ENCODE peak calls at places on chromosomes 16 and 17, in nine cellular contexts. J, N, P, K, I, S, M, H and A are unnamed samples. For H3K9me3, the result is how much of the 10 kb centered on the place peaks cover.

GRCh38 chr16:48393843-48394703 is 8.9 kb upstream of the SIAH1 start:
- DNase-seq in J (no peak), N (no peak), P (no peak), K (no peak), I (no peak), S (no peak), M (no peak), H (peak), A (no peak)

GRCh38 chr16:57859331-57859730 is 57.0 kb upstream of the KIFC3 start:
- DNase-seq in J (no peak), N (no peak), P (no peak), K (no peak), I (no peak), S (peak), M (peak), H (peak), A (no peak)

GRCh38 chr16:8675183-8676159 is 1.1 kb downstream of the ABAT start:
- DNase-seq in J (peak), N (no peak), P (peak), K (no peak), I (no peak), S (no peak), M (no peak), H (no peak), A (no peak)

GRCh38 chr17:63973930-63974593 is 1.3 kb upstream of the SCN4A start:
- DNase-seq in J (no peak), N (no peak), P (no peak), K (no peak), I (no peak), S (no peak), M (no peak), H (no peak), A (no peak)

GRCh38 chr16:23188911-23189310 is 6.4 kb downstream of the SCNN1G start:
- DNase-seq in J (no peak), N (no peak), P (no peak), K (no peak), I (no peak), S (no peak), M (no peak), H (no peak), A (no peak)

GRCh38 chr16:3612510-3613466 is 1.4 kb upstream of the SLX4 start:
- DNase-seq in J (no peak), N (no peak), P (no peak), K (no peak), I (no peak), S (no peak), M (no peak), H (no peak), A (no peak)

GRCh38 chr17:57561072-57561861 is 183.8 kb downstream of the CCDC182 start:
- DNase-seq in J (no peak), N (no peak), P (no peak), K (no peak), I (no peak), S (no peak), M (peak), H (no peak), A (no peak)

GRCh38 chr16:21283521-21284289 is 5.6 kb upstream of the CRYM start:
- DNase-seq in J (no peak), N (peak), P (peak), K (no peak), I (no peak), S (peak), M (no peak), H (peak), A (no peak)

GRCh38 chr17:55540414-55541091 is 29.3 kb upstream of the SMIM36 start:
- DNase-seq in J (no peak), N (no peak), P (no peak), K (no peak), I (no peak), S (peak), M (no peak), H (peak), A (no peak)

GRCh38 chr17:44915727-44916058 is 393 bp upstream of the GFAP start:
- DNase-seq in J (no peak), N (no peak), P (no peak), K (no peak), I (no peak), S (no peak), M (no peak), H (no peak), A (no peak)

GRCh38 chr16:85169333-85170065 is 57.2 kb upstream of the CIBAR2 start:
- DNase-seq in J (no peak), N (peak), P (no peak), K (no peak), I (no peak), S (peak), M (no peak), H (peak), A (no peak)

GRCh38 chr16:88976359-88977027 is 514 bp downstream of the CBFA2T3 start:
- DNase-seq in J (no peak), N (no peak), P (no peak), K (no peak), I (no peak), S (no peak), M (peak), H (no peak), A (no peak)

GRCh38 chr17:59372138-59372751 is 40.8 kb downstream of the YPEL2 start:
- DNase-seq in J (no peak), N (no peak), P (peak), K (no peak), I (no peak), S (peak), M (peak), H (peak), A (no peak)

GRCh38 chr17:62700964-62701705 is 73.7 kb downstream of the MRC2 start:
- DNase-seq in J (no peak), N (peak), P (no peak), K (no peak), I (no peak), S (no peak), M (no peak), H (no peak), A (no peak)

GRCh38 chr16:74092336-74092735 is 204.3 kb upstream of the PSMD7 start:
- DNase-seq in J (no peak), N (no peak), P (no peak), K (no peak), I (no peak), S (no peak), M (no peak), H (no peak), A (no peak)

GRCh38 chr17:79951361-79952264 is 84.1 kb downstream of the TBC1D16 start:
- DNase-seq in J (no peak), N (peak), P (peak), K (peak), I (peak), S (peak), M (no peak), H (peak), A (no peak)

GRCh38 chr16:48426244-48427135 is 41.3 kb upstream of the SIAH1 start:
- DNase-seq in J (no peak), N (no peak), P (no peak), K (no peak), I (no peak), S (peak), M (peak), H (peak), A (no peak)

GRCh38 chr17:15414502-15415348 is 52.7 kb downstream of the CDRT4 start:
- DNase-seq in J (no peak), N (no peak), P (peak), K (no peak), I (no peak), S (no peak), M (no peak), H (no peak), A (no peak)

GRCh38 chr16:10098991-10099390 is 83.2 kb downstream of the GRIN2A start:
- DNase-seq in J (no peak), N (no peak), P (no peak), K (no peak), I (no peak), S (no peak), M (no peak), H (peak), A (no peak)

GRCh38 chr17:74345433-74346241 is 16.0 kb downstream of the BTBD17 start:
- DNase-seq in J (no peak), N (no peak), P (no peak), K (no peak), I (no peak), S (no peak), M (no peak), H (no peak), A (no peak)

GRCh38 chr17:66474258-66474657 is 171.8 kb downstream of the PRKCA start:
- DNase-seq in J (no peak), N (no peak), P (no peak), K (no peak), I (no peak), S (no peak), M (no peak), H (no peak), A (no peak)

GRCh38 chr16:15592324-15592723 is 50.6 kb downstream of the MARF1 start:
- DNase-seq in J (no peak), N (no peak), P (no peak), K (no peak), I (no peak), S (no peak), M (no peak), H (no peak), A (no peak)

GRCh38 chr16:31745900-31746299 is 127.7 kb upstream of the ZNF267 start:
- DNase-seq in J (no peak), N (no peak), P (no peak), K (no peak), I (no peak), S (no peak), M (no peak), H (no peak), A (no peak)
- H3K9me3 ChIP-seq in J (under half), N (under half), P (half or more), K (under half), I (half or more), S (half or more), M (under half), H (under half), A (half or more)

GRCh38 chr16:35598696-35599332 is 2139.4 kb downstream of the TP53TG3F start:
- DNase-seq in J (no peak), N (no peak), P (no peak), K (no peak), I (no peak), S (no peak), M (no peak), H (no peak), A (no peak)

GRCh38 chr16:35596467-35596866 is 2137.1 kb downstream of the TP53TG3F start:
- DNase-seq in J (no peak), N (no peak), P (no peak), K (no peak), I (no peak), S (no peak), M (no peak), H (no peak), A (no peak)

GRCh38 chr16:35602116-35602515 is 2142.7 kb downstream of the TP53TG3F start:
- DNase-seq in J (no peak), N (no peak), P (no peak), K (no peak), I (no peak), S (no peak), M (no peak), H (no peak), A (no peak)

DNA sequence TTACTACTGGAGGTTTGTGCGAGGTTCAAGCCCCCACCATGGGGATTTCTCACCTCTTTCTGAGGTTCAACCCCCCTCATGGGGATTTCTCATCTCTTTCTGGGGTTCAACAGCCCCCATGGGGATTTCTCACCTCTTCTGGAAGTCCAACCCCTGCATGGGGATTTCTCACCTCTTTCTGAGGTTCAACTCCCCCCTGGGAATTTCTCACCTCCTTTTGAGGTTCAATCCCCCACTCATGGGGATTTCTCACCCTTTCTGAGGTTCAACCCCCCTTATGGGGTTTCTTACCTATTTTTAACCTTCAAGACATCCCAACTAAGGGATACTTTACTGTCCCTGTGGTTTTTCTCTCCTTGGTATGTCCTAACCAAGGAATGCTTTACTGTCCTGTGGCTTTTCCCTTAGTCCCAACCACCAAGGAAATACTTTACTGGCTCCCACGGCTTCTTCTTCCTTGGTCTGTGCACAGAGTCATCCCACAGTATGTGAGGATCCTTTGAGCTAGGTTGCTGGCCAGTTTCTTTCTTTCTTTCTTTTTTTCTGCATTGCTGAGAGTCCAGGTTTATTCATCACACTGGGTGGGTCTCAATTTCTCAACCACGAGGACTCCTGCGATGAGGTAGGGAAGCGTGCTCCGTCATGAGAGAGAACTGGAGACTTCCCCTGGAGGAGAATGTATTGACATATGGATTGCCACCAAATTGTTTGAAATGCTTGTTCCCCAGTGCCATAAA is 2140.2 kb downstream of the TP53TG3F start:
- DNase-seq in J (no peak), N (no peak), P (no peak), K (no peak), I (no peak), S (no peak), M (no peak), H (no peak), A (no peak)
- H3K9me3 ChIP-seq in J (under half), N (under half), P (under half), K (under half), I (under half), S (under half), M (under half), H (under half), A (under half)

GRCh38 chr16:35750157-35750689 is 2290.8 kb downstream of the TP53TG3F start:
- DNase-seq in J (no peak), N (no peak), P (no peak), K (no peak), I (no peak), S (no peak), M (no peak), H (no peak), A (no peak)

GRCh38 chr16:35752012-35752772 is 2292.8 kb downstream of the TP53TG3F start:
- DNase-seq in J (no peak), N (no peak), P (no peak), K (no peak), I (no peak), S (no peak), M (no peak), H (no peak), A (no peak)

GRCh38 chr16:35752773-35753558 is 2293.6 kb downstream of the TP53TG3F start:
- DNase-seq in J (no peak), N (no peak), P (no peak), K (no peak), I (no peak), S (no peak), M (no peak), H (no peak), A (no peak)

GRCh38 chr16:35750701-35751104 is 2291.3 kb downstream of the TP53TG3F start:
- DNase-seq in J (no peak), N (no peak), P (no peak), K (no peak), I (no peak), S (no peak), M (no peak), H (no peak), A (no peak)

GRCh38 chr16:35751191-35751941 is 2292.0 kb downstream of the TP53TG3F start:
- DNase-seq in J (no peak), N (no peak), P (no peak), K (no peak), I (no peak), S (no peak), M (no peak), H (no peak), A (no peak)
- H3K9me3 ChIP-seq in J (under half), N (under half), P (under half), K (half or more), I (half or more), S (under half), M (under half), H (under half), A (under half)

DNA sequence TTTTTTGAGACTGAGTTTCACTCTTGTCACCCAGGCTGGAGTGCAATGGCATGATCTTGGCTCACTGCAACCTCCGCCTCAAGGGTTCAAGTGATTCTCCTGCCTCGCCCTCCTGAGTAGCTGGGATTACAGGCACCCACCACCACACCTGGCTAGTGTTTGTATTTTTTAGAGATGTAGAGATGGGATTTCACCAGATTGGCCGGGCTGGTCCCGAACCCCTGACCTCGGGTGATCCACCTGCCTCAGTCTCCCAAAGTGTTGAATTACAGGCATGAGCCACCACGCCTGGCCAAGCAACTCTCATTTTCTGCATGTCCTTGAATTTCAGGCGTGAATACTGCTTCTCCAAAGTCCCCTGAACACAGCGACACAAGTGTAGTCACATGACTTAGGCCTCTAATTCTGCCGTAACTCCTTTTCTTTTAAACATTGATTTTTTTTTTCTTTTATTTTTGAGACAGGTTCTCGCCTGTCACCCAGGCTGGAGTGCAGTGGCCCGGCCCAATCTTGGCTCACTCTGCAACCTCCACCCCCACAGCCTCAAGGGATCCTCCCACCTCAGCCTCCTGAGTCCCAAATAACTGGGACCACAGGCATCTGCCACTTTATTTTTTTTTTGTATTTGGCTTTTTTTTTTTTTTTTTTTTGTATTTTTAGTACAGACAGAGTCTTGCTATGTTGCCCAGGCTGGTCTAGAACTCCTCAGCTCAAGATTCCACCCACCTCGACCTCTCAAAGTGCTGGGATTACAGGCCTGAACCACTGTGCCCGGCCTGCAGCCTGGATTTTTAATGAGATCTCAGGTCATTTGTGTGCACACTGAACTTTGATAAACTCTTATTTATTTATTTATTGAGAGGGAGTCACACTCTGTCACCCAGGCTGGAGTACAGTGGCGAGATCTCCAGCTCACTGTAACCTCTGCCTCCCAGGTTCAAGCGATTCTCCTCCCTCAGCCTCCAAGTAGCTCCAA is 124.6 kb downstream of the KCNJ18 start:
- DNase-seq in J (no peak), N (no peak), P (no peak), K (no peak), I (no peak), S (no peak), M (no peak), H (no peak), A (no peak)
- H3K9me3 ChIP-seq in J (under half), N (under half), P (under half), K (under half), I (under half), S (under half), M (under half), H (under half), A (under half)

GRCh38 chr16:64910351-64910750 is 211.5 kb downstream of the CDH11 start:
- DNase-seq in J (no peak), N (peak), P (peak), K (peak), I (no peak), S (peak), M (no peak), H (peak), A (peak)
- H3K9me3 ChIP-seq in J (under half), N (under half), P (under half), K (under half), I (under half), S (under half), M (under half), H (under half), A (under half)